ENCODE peak calls at places on chromosomes 5 and 9, in four cellular contexts. One of them, this sample, is unnamed.

GRCh38 chr9:80191108-80191507 is 619.3 kb downstream of the TLE4 start:
- DNase-seq in hippocampal formation: no peak
- DNase-seq in Calu3: no peak
- DNase-seq in cardiac muscle cell: no peak
- DNase-seq in this sample: no peak

GRCh38 chr5:108271127-108271526 is 110.8 kb downstream of the FBXL17 start:
- DNase-seq in Calu3: no peak
- DNase-seq in cardiac muscle cell: no peak
- DNase-seq in hippocampal formation: no peak
- DNase-seq in this sample: no peak

GRCh38 chr9:107638922-107639321 is 149.4 kb upstream of the KLF4 start:
- DNase-seq in hippocampal formation: no peak
- DNase-seq in cardiac muscle cell: no peak
- DNase-seq in Calu3: no peak
- DNase-seq in this sample: no peak

GRCh38 chr9:94908583-94909249 is 182.2 kb downstream of the AOPEP start:
- DNase-seq in hippocampal formation: no peak
- DNase-seq in Calu3: peak; percentile 68
- DNase-seq in cardiac muscle cell: no peak
- DNase-seq in this sample: no peak

GRCh38 chr5:94832685-94833084 is 214.2 kb downstream of the SLF1 start:
- DNase-seq in cardiac muscle cell: no peak
- DNase-seq in hippocampal formation: no peak
- DNase-seq in Calu3: no peak
- DNase-seq in this sample: no peak

GRCh38 chr5:73376618-73377170 is 71.9 kb downstream of the FOXD1 start:
- DNase-seq in cardiac muscle cell: no peak
- DNase-seq in hippocampal formation: no peak
- DNase-seq in Calu3: no peak
- DNase-seq in this sample: no peak

GRCh38 chr5:19903611-19904010 is 84.4 kb downstream of the CDH18 start:
- DNase-seq in hippocampal formation: no peak
- DNase-seq in cardiac muscle cell: no peak
- DNase-seq in Calu3: no peak
- DNase-seq in this sample: no peak

GRCh38 chr5:84729326-84729725 is 344.6 kb upstream of the EDIL3 start:
- DNase-seq in hippocampal formation: no peak
- DNase-seq in Calu3: no peak
- DNase-seq in cardiac muscle cell: peak; percentile 8
- DNase-seq in this sample: peak; percentile 1

GRCh38 chr5:174188300-174188699 is 142.8 kb downstream of the NSG2 start:
- DNase-seq in hippocampal formation: no peak
- DNase-seq in cardiac muscle cell: no peak
- DNase-seq in Calu3: no peak
- DNase-seq in this sample: no peak

GRCh38 chr5:16690243-16690839 is 73.5 kb upstream of the RETREG1 start:
- DNase-seq in hippocampal formation: peak; percentile 44
- DNase-seq in cardiac muscle cell: peak; percentile 66
- DNase-seq in Calu3: peak; percentile 73
- DNase-seq in this sample: peak; percentile 49

GRCh38 chr5:176629853-176630680 is at the start of the genes EIF4E1B and SNCB:
- DNase-seq in hippocampal formation: peak; percentile 26
- DNase-seq in cardiac muscle cell: peak; percentile 80
- DNase-seq in Calu3: peak; percentile 46
- DNase-seq in this sample: peak; percentile 73

GRCh38 chr5:76845890-76846289 is 3.9 kb upstream of the S100Z start:
- DNase-seq in cardiac muscle cell: no peak
- DNase-seq in hippocampal formation: no peak
- DNase-seq in Calu3: no peak
- DNase-seq in this sample: no peak

GRCh38 chr9:121445986-121446385 is 53.7 kb downstream of the GGTA1 start:
- DNase-seq in cardiac muscle cell: no peak
- DNase-seq in Calu3: no peak
- DNase-seq in hippocampal formation: no peak
- DNase-seq in this sample: no peak

GRCh38 chr9:136793063-136793946 is 2.2 kb downstream of the TMEM141 start:
- DNase-seq in cardiac muscle cell: peak; percentile 65
- DNase-seq in Calu3: no peak
- DNase-seq in hippocampal formation: no peak
- DNase-seq in this sample: no peak

GRCh38 chr5:78162253-78162862 is 132.1 kb downstream of the AP3B1 start:
- DNase-seq in cardiac muscle cell: peak; percentile 38
- DNase-seq in hippocampal formation: no peak
- DNase-seq in Calu3: peak; percentile 35
- DNase-seq in this sample: no peak

GRCh38 chr5:56625577-56625976 is 189.8 kb upstream of the MAP3K1 start:
- DNase-seq in cardiac muscle cell: no peak
- DNase-seq in hippocampal formation: no peak
- DNase-seq in Calu3: no peak
- DNase-seq in this sample: no peak

GRCh38 chr5:2131826-2132496 is 249.2 kb upstream of the IRX4 start:
- DNase-seq in hippocampal formation: no peak
- DNase-seq in Calu3: no peak
- DNase-seq in cardiac muscle cell: no peak
- DNase-seq in this sample: no peak

GRCh38 chr5:35038891-35039290 is 8.9 kb downstream of the AGXT2 start:
- DNase-seq in cardiac muscle cell: no peak
- DNase-seq in hippocampal formation: no peak
- DNase-seq in Calu3: no peak
- DNase-seq in this sample: no peak

GRCh38 chr5:27144456-27144855 is 106.1 kb upstream of the CDH9 start:
- DNase-seq in cardiac muscle cell: no peak
- DNase-seq in hippocampal formation: no peak
- DNase-seq in Calu3: no peak
- DNase-seq in this sample: no peak

GRCh38 chr9:8845376-8845775 is 1045.8 kb upstream of the DMAC1 start:
- DNase-seq in Calu3: no peak
- DNase-seq in hippocampal formation: peak; percentile 49
- DNase-seq in cardiac muscle cell: no peak
- DNase-seq in this sample: no peak

GRCh38 chr5:139808481-139809330 is 13.1 kb downstream of the PSD2 start:
- DNase-seq in cardiac muscle cell: peak; percentile 83
- DNase-seq in hippocampal formation: no peak
- DNase-seq in Calu3: peak; percentile 53
- DNase-seq in this sample: no peak

GRCh38 chr9:136118061-136118366 is 661 bp downstream of the TMEM250 start:
- DNase-seq in Calu3: no peak
- DNase-seq in hippocampal formation: no peak
- DNase-seq in cardiac muscle cell: peak; percentile 77
- DNase-seq in this sample: no peak

GRCh38 chr9:134321571-134321930 is 4.7 kb upstream of the RXRA start:
- DNase-seq in cardiac muscle cell: no peak
- DNase-seq in Calu3: no peak
- DNase-seq in hippocampal formation: no peak
- DNase-seq in this sample: no peak

GRCh38 chr9:127644943-127645342 is 32.9 kb downstream of the STXBP1 start:
- DNase-seq in Calu3: no peak
- DNase-seq in cardiac muscle cell: no peak
- DNase-seq in hippocampal formation: no peak
- DNase-seq in this sample: no peak

GRCh38 chr5:72252008-72252407 is 68.0 kb downstream of the MRPS27 start:
- DNase-seq in cardiac muscle cell: no peak
- DNase-seq in hippocampal formation: no peak
- DNase-seq in Calu3: no peak
- DNase-seq in this sample: no peak

GRCh38 chr5:39424751-39425524 is at the start of gene DAB2:
- DNase-seq in Calu3: peak; percentile 81
- DNase-seq in cardiac muscle cell: peak; percentile 88
- DNase-seq in hippocampal formation: peak; percentile 51
- DNase-seq in this sample: peak; percentile 62

GRCh38 chr9:116204252-116204882 is 50.8 kb downstream of the PAPPA start:
- DNase-seq in Calu3: no peak
- DNase-seq in cardiac muscle cell: no peak
- DNase-seq in hippocampal formation: no peak
- DNase-seq in this sample: no peak

GRCh38 chr9:122087406-122088200 is 5.5 kb downstream of the TTLL11 start:
- DNase-seq in hippocampal formation: peak; percentile 25
- DNase-seq in cardiac muscle cell: no peak
- DNase-seq in Calu3: no peak
- DNase-seq in this sample: no peak

GRCh38 chr5:58582411-58583393 is at the start of gene RAB3C:
- DNase-seq in Calu3: peak; percentile 90
- DNase-seq in hippocampal formation: peak; percentile 84
- DNase-seq in cardiac muscle cell: peak; percentile 95
- DNase-seq in this sample: peak; percentile 69

GRCh38 chr5:6501701-6502100 is 53.0 kb downstream of the UBE2QL1 start:
- DNase-seq in Calu3: no peak
- DNase-seq in hippocampal formation: no peak
- DNase-seq in cardiac muscle cell: no peak
- DNase-seq in this sample: no peak

GRCh38 chr5:170633235-170634041 is 129.6 kb downstream of the KCNIP1 start:
- DNase-seq in hippocampal formation: no peak
- DNase-seq in cardiac muscle cell: peak; percentile 84
- DNase-seq in Calu3: peak; percentile 48
- DNase-seq in this sample: peak; percentile 68

GRCh38 chr9:128026255-128027165 is 40.6 kb downstream of the NAIF1 start:
- DNase-seq in hippocampal formation: no peak
- DNase-seq in cardiac muscle cell: no peak
- DNase-seq in Calu3: no peak
- DNase-seq in this sample: no peak

GRCh38 chr5:76542887-76543690 is 80.1 kb downstream of the F2RL2 start:
- DNase-seq in cardiac muscle cell: no peak
- DNase-seq in Calu3: no peak
- DNase-seq in hippocampal formation: no peak
- DNase-seq in this sample: no peak

GRCh38 chr9:127741831-127742434 is 6.8 kb upstream of the TOR2A start:
- DNase-seq in cardiac muscle cell: peak; percentile 96
- DNase-seq in Calu3: no peak
- DNase-seq in hippocampal formation: peak; percentile 67
- DNase-seq in this sample: peak; percentile 82

GRCh38 chr9:121717141-121717749 is 65.8 kb downstream of the DAB2IP start:
- DNase-seq in Calu3: no peak
- DNase-seq in cardiac muscle cell: no peak
- DNase-seq in hippocampal formation: no peak
- DNase-seq in this sample: no peak

This sample was measured in frontal cortex.